ENCODE peak calls at places on chromosomes 16 and 17, in seven cellular contexts. M, J, P, W, U, C and S are unnamed samples.
A peak's percentile ranks its signal among the peaks of the same experiment; 100 is the strongest.

GRCh38 chr17:81322271-81323082 is 27.4 kb upstream of the SLC38A10 start:
- DNase-seq in M (no peak), J (peak; percentile 28), P (no peak), W (no peak), U (no peak), C (peak; percentile 26), S (peak; percentile 56)

GRCh38 chr16:72468582-72468981 is 296.6 kb upstream of the PMFBP1 start:
- DNase-seq in M (no peak), J (no peak), P (peak; percentile 31), W (no peak), U (peak; percentile 18), C (no peak), S (no peak)

GRCh38 chr17:44121997-44122824 is 1.2 kb downstream of the HDAC5 start:
- DNase-seq in M (no peak), J (no peak), P (no peak), W (no peak), U (no peak), C (no peak), S (no peak)

GRCh38 chr17:18990331-18990730 is 14.2 kb downstream of the FAM83G start:
- DNase-seq in M (no peak), J (no peak), P (no peak), W (no peak), U (no peak), C (no peak), S (peak; percentile 30)

GRCh38 chr17:41663451-41664171 is 25.1 kb upstream of the EIF1 start:
- DNase-seq in M (no peak), J (no peak), P (no peak), W (no peak), U (no peak), C (no peak), S (peak; percentile 14)

GRCh38 chr17:9247401-9247938 is 226.2 kb downstream of the NTN1 start:
- DNase-seq in M (no peak), J (no peak), P (no peak), W (no peak), U (no peak), C (no peak), S (no peak)

GRCh38 chr16:7344806-7345416 is 12.3 kb downstream of the RBFOX1 start:
- DNase-seq in M (no peak), J (no peak), P (no peak), W (no peak), U (no peak), C (no peak), S (no peak)

GRCh38 chr16:57893559-57894389 is 77.2 kb downstream of the CNGB1 start:
- DNase-seq in M (peak; percentile 81), J (no peak), P (peak; percentile 85), W (no peak), U (peak; percentile 56), C (peak; percentile 96), S (peak; percentile 47)

GRCh38 chr16:56202036-56202435 is 10.7 kb downstream of the GNAO1 start:
- DNase-seq in M (peak; percentile 91), J (no peak), P (peak; percentile 17), W (no peak), U (no peak), C (peak; percentile 66), S (no peak)

GRCh38 chr16:57800213-57801097 is 1.8 kb downstream of the KIFC3 start:
- DNase-seq in M (peak; percentile 63), J (no peak), P (peak; percentile 4), W (no peak), U (no peak), C (no peak), S (no peak)

GRCh38 chr17:66737524-66737923 is 97.4 kb upstream of the CACNG5 start:
- DNase-seq in M (no peak), J (no peak), P (no peak), W (no peak), U (peak; percentile 47), C (no peak), S (no peak)

GRCh38 chr16:85002643-85003042 is 8.7 kb downstream of the ZDHHC7 start:
- DNase-seq in M (no peak), J (no peak), P (no peak), W (no peak), U (no peak), C (no peak), S (peak; percentile 59)

GRCh38 chr16:29641561-29641960 is 21.5 kb upstream of the SPN start:
- DNase-seq in M (no peak), J (no peak), P (peak; percentile 1), W (no peak), U (no peak), C (no peak), S (no peak)

GRCh38 chr17:49063652-49064051 is 66.5 kb downstream of the IGF2BP1 start:
- DNase-seq in M (no peak), J (no peak), P (no peak), W (peak; percentile 66), U (peak; percentile 24), C (no peak), S (no peak)

GRCh38 chr17:50505731-50506130 is 2.5 kb upstream of the MYCBPAP start:
- DNase-seq in M (no peak), J (no peak), P (no peak), W (no peak), U (no peak), C (no peak), S (no peak)

GRCh38 chr17:8518858-8519257 is 83.2 kb downstream of the NDEL1 start:
- DNase-seq in M (no peak), J (no peak), P (no peak), W (no peak), U (no peak), C (no peak), S (no peak)

GRCh38 chr17:20702692-20703091 is 123.2 kb downstream of the CDRT15L2 start:
- DNase-seq in M (no peak), J (no peak), P (no peak), W (no peak), U (no peak), C (no peak), S (no peak)

GRCh38 chr17:55284001-55284884 is 19.5 kb downstream of the HLF start:
- DNase-seq in M (no peak), J (no peak), P (no peak), W (no peak), U (no peak), C (no peak), S (no peak)

GRCh38 chr16:89357055-89357454 is 133.3 kb downstream of the ANKRD11 start:
- DNase-seq in M (no peak), J (peak; percentile 58), P (no peak), W (no peak), U (no peak), C (no peak), S (no peak)

GRCh38 chr17:48915459-48916282 is 7.5 kb downstream of the UBE2Z start:
- DNase-seq in M (peak; percentile 77), J (peak; percentile 42), P (peak; percentile 91), W (no peak), U (peak; percentile 66), C (peak; percentile 92), S (no peak)

GRCh38 chr16:53207810-53208752 is 153.3 kb downstream of the CHD9 start:
- DNase-seq in M (peak; percentile 89), J (no peak), P (peak; percentile 85), W (peak; percentile 87), U (peak; percentile 64), C (peak; percentile 86), S (no peak)

GRCh38 chr17:61314368-61315078 is 85.1 kb upstream of the TBX2 start:
- DNase-seq in M (peak; percentile 96), J (no peak), P (no peak), W (peak; percentile 38), U (peak; percentile 55), C (no peak), S (no peak)

GRCh38 chr17:77363821-77364361 is 223.1 kb downstream of the SEC14L1 start:
- DNase-seq in M (no peak), J (no peak), P (no peak), W (no peak), U (no peak), C (peak; percentile 54), S (peak; percentile 36)

GRCh38 chr16:57042157-57043111 is 49.9 kb upstream of the CPNE2 start:
- DNase-seq in M (no peak), J (peak; percentile 73), P (no peak), W (no peak), U (no peak), C (no peak), S (no peak)

GRCh38 chr16:71501562-71501961 is 12.4 kb upstream of the ZNF19 start:
- DNase-seq in M (no peak), J (no peak), P (no peak), W (no peak), U (no peak), C (no peak), S (no peak)

GRCh38 chr16:27174007-27174406 is 29.3 kb upstream of the KDM8 start:
- DNase-seq in M (peak; percentile 50), J (peak; percentile 26), P (no peak), W (no peak), U (no peak), C (no peak), S (peak; percentile 24)

GRCh38 chr17:37488009-37488604 is 1.6 kb upstream of the DUSP14 start:
- DNase-seq in M (peak; percentile 93), J (no peak), P (peak; percentile 94), W (no peak), U (peak; percentile 90), C (peak; percentile 96), S (no peak)

GRCh38 chr17:7721612-7722011 is 4.1 kb downstream of the DNAH2 start:
- DNase-seq in M (no peak), J (no peak), P (no peak), W (no peak), U (no peak), C (no peak), S (no peak)

GRCh38 chr17:2271985-2272702 is 31.4 kb downstream of the SMG6 start:
- DNase-seq in M (no peak), J (no peak), P (no peak), W (no peak), U (no peak), C (no peak), S (no peak)

GRCh38 chr17:50939795-50940684 is 73.9 kb upstream of the TOB1 start:
- DNase-seq in M (no peak), J (no peak), P (no peak), W (no peak), U (no peak), C (no peak), S (no peak)

GRCh38 chr16:75192606-75193264 is 14.2 kb downstream of the CTRB2 start:
- DNase-seq in M (no peak), J (no peak), P (no peak), W (no peak), U (no peak), C (no peak), S (no peak)

GRCh38 chr16:86929149-86929871 is 351.0 kb downstream of the FOXL1 start:
- DNase-seq in M (peak; percentile 92), J (no peak), P (peak; percentile 67), W (no peak), U (peak; percentile 30), C (no peak), S (no peak)

GRCh38 chr16:68972720-68973119 is 129.4 kb downstream of the TANGO6 start:
- DNase-seq in M (peak; percentile 38), J (no peak), P (peak; percentile 28), W (no peak), U (peak; percentile 72), C (peak; percentile 64), S (peak; percentile 48)

GRCh38 chr17:44832821-44833220 is 2.7 kb upstream of the GJC1 start:
- DNase-seq in M (no peak), J (no peak), P (no peak), W (no peak), U (no peak), C (peak; percentile 32), S (no peak)

GRCh38 chr17:68777856-68778694 is 176.9 kb upstream of the FAM20A start:
- DNase-seq in M (no peak), J (no peak), P (no peak), W (no peak), U (no peak), C (no peak), S (no peak)

GRCh38 chr16:11303405-11304138 is 22.4 kb upstream of the PRM1 start:
- DNase-seq in M (no peak), J (no peak), P (no peak), W (no peak), U (no peak), C (no peak), S (no peak)

GRCh38 chr17:58333396-58334207 is 5.0 kb upstream of the TSPOAP1 start:
- DNase-seq in M (no peak), J (peak; percentile 26), P (no peak), W (no peak), U (no peak), C (no peak), S (no peak)

GRCh38 chr17:7842380-7842949 is 8.4 kb downstream of the KDM6B start:
- DNase-seq in M (peak; percentile 78), J (peak; percentile 95), P (no peak), W (no peak), U (peak; percentile 92), C (peak; percentile 93), S (peak; percentile 91)